ENCODE peak calls at places on chromosome 1, in eight cellular contexts. Q, I, B, E, F, C, D and H are unnamed samples.

GRCh38 chr1:67674260-67675011 is 10.6 kb upstream of the GADD45A start:
- DNase-seq in I (peak), Q (no peak), D (no peak), F (no peak), E (no peak), C (peak), B (peak), H (peak)

GRCh38 chr1:82366694-82367093 is 566.0 kb downstream of the ADGRL2 start:
- DNase-seq in F (no peak), I (no peak), B (no peak), C (no peak), Q (no peak), E (no peak), D (no peak), H (peak)

GRCh38 chr1:109047339-109047738 is 5.4 kb upstream of the WDR47 start:
- DNase-seq in B (no peak), Q (no peak), I (no peak), F (no peak), E (no peak), C (no peak), D (no peak), H (no peak)

GRCh38 chr1:17984510-17985085 is 123.0 kb upstream of the IGSF21 start:
- DNase-seq in E (no peak), B (no peak), F (peak), C (no peak), D (peak), I (peak), Q (no peak), H (no peak)

GRCh38 chr1:27521336-27522147 is 31.6 kb upstream of the WASF2 start:
- DNase-seq in B (no peak), Q (peak), E (no peak), C (peak), D (no peak), F (no peak), I (no peak), H (peak)

GRCh38 chr1:160768295-160768657 is 27.7 kb upstream of the LY9 start:
- DNase-seq in Q (peak), B (no peak), F (no peak), D (no peak), E (peak), C (peak), I (peak), H (no peak)

GRCh38 chr1:63593303-63593886 is at the start of gene PGM1:
- DNase-seq in F (peak), C (peak), Q (peak), B (peak), I (peak), D (peak), E (peak), H (peak)

GRCh38 chr1:100896481-100896982 is 642 bp downstream of the SLC30A7 start:
- DNase-seq in F (peak), B (no peak), Q (no peak), E (peak), D (no peak), I (peak), C (peak), H (peak)

GRCh38 chr1:193306430-193306829 is 120.0 kb upstream of the B3GALT2 start:
- DNase-seq in Q (no peak), F (no peak), I (no peak), E (no peak), C (no peak), B (no peak), D (no peak), H (no peak)

GRCh38 chr1:22920734-22921451 is 51.8 kb downstream of the LACTBL1 start:
- DNase-seq in B (no peak), Q (no peak), I (no peak), D (no peak), F (no peak), E (no peak), C (no peak), H (peak)

GRCh38 chr1:151371744-151372410 is 628 bp downstream of the SELENBP1 start:
- DNase-seq in C (no peak), F (no peak), D (no peak), B (peak), Q (peak), E (peak), I (peak), H (no peak)

GRCh38 chr1:160007577-160008200 is 24.1 kb downstream of the PIGM start:
- DNase-seq in D (no peak), F (no peak), C (peak), B (no peak), E (no peak), I (peak), Q (no peak), H (peak)

GRCh38 chr1:167473761-167474160 is 44.6 kb downstream of the CD247 start:
- DNase-seq in I (no peak), C (peak), D (no peak), B (no peak), E (no peak), Q (no peak), F (no peak), H (no peak)

GRCh38 chr1:244338996-244339692 is 112.6 kb downstream of the ADSS2 start:
- DNase-seq in D (no peak), E (no peak), I (no peak), C (no peak), F (no peak), B (no peak), Q (no peak), H (no peak)

GRCh38 chr1:206030714-206031113 is 7.0 kb upstream of the CTSE start:
- DNase-seq in Q (peak), C (peak), D (peak), B (peak), E (peak), F (no peak), I (peak), H (peak)

GRCh38 chr1:202578001-202578500 is 132.2 kb downstream of the SYT2 start:
- DNase-seq in C (no peak), I (no peak), E (no peak), F (no peak), D (no peak), Q (no peak), B (no peak), H (no peak)

GRCh38 chr1:108780937-108781574 is 34.6 kb downstream of the STXBP3 start:
- DNase-seq in I (no peak), D (no peak), E (no peak), B (no peak), F (no peak), C (no peak), Q (no peak), H (no peak)

GRCh38 chr1:239835946-239836345 is 255.7 kb upstream of the FMN2 start:
- DNase-seq in F (no peak), Q (no peak), E (no peak), D (no peak), C (no peak), I (no peak), B (no peak), H (peak)

GRCh38 chr1:162663589-162664030 is 31.3 kb downstream of the DDR2 start:
- DNase-seq in B (peak), D (no peak), F (no peak), E (peak), Q (peak), I (peak), C (no peak), H (no peak)

GRCh38 chr1:163188947-163189346 is 13.8 kb downstream of the RGS5 start:
- DNase-seq in E (no peak), C (no peak), B (no peak), F (no peak), Q (no peak), I (no peak), D (no peak), H (no peak)

GRCh38 chr1:51313961-51314777 is 16.2 kb downstream of the TTC39A start:
- DNase-seq in B (no peak), I (peak), C (no peak), Q (peak), E (peak), F (no peak), D (no peak), H (peak)

GRCh38 chr1:1091344-1092148 is 17.4 kb upstream of the RNF223 start:
- DNase-seq in I (no peak), F (peak), E (no peak), C (no peak), D (no peak), B (no peak), Q (peak), H (no peak)

GRCh38 chr1:51234721-51235425 is 1.2 kb upstream of the RNF11 start:
- DNase-seq in Q (peak), I (peak), E (peak), C (peak), D (no peak), B (peak), F (peak), H (peak)